ENCODE peak calls at places on chromosomes 11 and 22, in five cellular contexts. W is dorsolateral prefrontal cortex; E is activated naive CD4-positive, alpha-beta T cell treated with anti-CD3 and anti-CD28 coated beads, Interleukin-2, amount 10 ng/mL, durations not matched to agents 7 days and 5 days; L is stomach; C is stimulated activated CD4-positive, alpha-beta T cell treated with anti-CD3 and anti-CD28 coated beads, Interleukin-4, amount 100 ng/mL, for 4 hours. U is an unnamed sample.

GRCh38 chr11:57223601-57224000 is 13.4 kb downstream of the APLNR start:
- DNase-seq in L (no peak), C (no peak), E (no peak), W (no peak), U (no peak)

GRCh38 chr11:76151561-76152085 is 54.7 kb downstream of the WNT11 start:
- DNase-seq in E (no peak), C (no peak), W (no peak), L (no peak), U (no peak)

GRCh38 chr11:109298865-109299264 is 123.1 kb upstream of the C11orf87 start:
- DNase-seq in W (no peak), E (no peak), L (no peak), C (no peak), U (no peak)

GRCh38 chr22:45785458-45785857 is 113.8 kb downstream of the ATXN10 start:
- DNase-seq in E (no peak), W (no peak), L (no peak), C (no peak), U (no peak)

GRCh38 chr22:22210889-22211833 is 33.4 kb upstream of the VPREB1 start:
- DNase-seq in E (no peak), C (no peak), W (no peak), L (no peak), U (no peak)

GRCh38 chr11:72430743-72431570 is 3.4 kb downstream of the CLPB start:
- DNase-seq in W (peak; percentile 40), L (peak; percentile 47), E (peak; percentile 63), C (peak; percentile 5), U (no peak)

GRCh38 chr11:75428301-75428724 is 4.7 kb downstream of the KLHL35 start:
- DNase-seq in L (peak; percentile 91), E (peak; percentile 79), W (peak; percentile 90), C (peak; percentile 80), U (peak; percentile 74)

GRCh38 chr11:1384206-1384965 is 5.3 kb upstream of the BRSK2 start:
- DNase-seq in C (no peak), W (no peak), L (no peak), E (no peak), U (no peak)

GRCh38 chr11:72116019-72116755 is 3.7 kb upstream of the ANAPC15 start:
- DNase-seq in W (no peak), E (no peak), L (no peak), C (no peak), U (no peak)

GRCh38 chr22:30891443-30891755 is 77.2 kb downstream of the MORC2 start:
- DNase-seq in W (no peak), E (no peak), C (no peak), L (no peak), U (no peak)

GRCh38 chr22:28328751-28329150 is 350.9 kb downstream of the TTC28 start:
- DNase-seq in W (no peak), L (no peak), C (no peak), E (no peak), U (no peak)

GRCh38 chr11:14417186-14417585 is 58.2 kb upstream of the RRAS2 start:
- DNase-seq in E (no peak), W (no peak), C (no peak), L (no peak), U (no peak)

GRCh38 chr11:1372660-1373059 is 17.1 kb upstream of the BRSK2 start:
- DNase-seq in C (no peak), L (no peak), W (no peak), E (no peak), U (no peak)

GRCh38 chr11:92611157-92611556 is 358.3 kb upstream of the MTNR1B start:
- DNase-seq in C (no peak), W (no peak), E (no peak), L (no peak), U (no peak)

GRCh38 chr11:25734592-25735211 is 597.2 kb upstream of the ANO3 start:
- DNase-seq in L (no peak), W (no peak), E (no peak), C (no peak), U (no peak)

GRCh38 chr22:46775789-46776485 is 13.5 kb downstream of the TBC1D22A start:
- DNase-seq in W (no peak), E (no peak), C (no peak), L (no peak), U (no peak)

GRCh38 chr11:86765146-86765663 is 35.1 kb upstream of the PRSS23 start:
- DNase-seq in L (no peak), E (no peak), C (no peak), W (no peak), U (no peak)